ENCODE peak calls at places on chromosomes 3 and 15, in nine cellular contexts. One of them, this sample, is unnamed.

GRCh38 chr15:67013696-67014095 is 51.7 kb upstream of the SMAD3 start:
- DNase-seq in GM12865: no peak
- DNase-seq in activated CD4-positive, alpha-beta T cell treated with anti-CD3 and anti-CD28 coated beads for 24 hours: no peak
- DNase-seq in activated T-cell treated with anti-CD3 and anti-CD28 coated beads for 1 hour: no peak
- DNase-seq in GM19239: no peak
- DNase-seq in nucleus accumbens: no peak
- DNase-seq in Caki2: no peak
- DNase-seq in cerebellum: no peak
- DNase-seq in activated T-helper 2 cell treated with anti-CD3 and anti-CD28 coated beads, Interferon-gamma antibody, Interleukin-2, Interleukin-4, amounts not matched to agents 10 μg/mL and 5 μg/mL and 100 μg/mL, durations not matched to agents 14 hours and 24 hours and 36 hours: no peak
- DNase-seq in this sample: no peak

GRCh38 chr15:62932436-62932835 is 110.1 kb upstream of the TPM1 start:
- DNase-seq in GM12865: no peak
- DNase-seq in activated CD4-positive, alpha-beta T cell treated with anti-CD3 and anti-CD28 coated beads for 24 hours: no peak
- DNase-seq in activated T-cell treated with anti-CD3 and anti-CD28 coated beads for 1 hour: no peak
- DNase-seq in GM19239: no peak
- DNase-seq in nucleus accumbens: no peak
- DNase-seq in Caki2: no peak
- DNase-seq in cerebellum: no peak
- DNase-seq in activated T-helper 2 cell treated with anti-CD3 and anti-CD28 coated beads, Interferon-gamma antibody, Interleukin-2, Interleukin-4, amounts not matched to agents 10 μg/mL and 5 μg/mL and 100 μg/mL, durations not matched to agents 14 hours and 24 hours and 36 hours: no peak
- DNase-seq in this sample: no peak

GRCh38 chr15:23857028-23857641 is 170.0 kb upstream of the NDN start:
- DNase-seq in GM12865: no peak
- DNase-seq in activated CD4-positive, alpha-beta T cell treated with anti-CD3 and anti-CD28 coated beads for 24 hours: no peak
- DNase-seq in activated T-cell treated with anti-CD3 and anti-CD28 coated beads for 1 hour: no peak
- DNase-seq in GM19239: no peak
- DNase-seq in nucleus accumbens: no peak
- DNase-seq in Caki2: peak
- DNase-seq in cerebellum: no peak
- DNase-seq in activated T-helper 2 cell treated with anti-CD3 and anti-CD28 coated beads, Interferon-gamma antibody, Interleukin-2, Interleukin-4, amounts not matched to agents 10 μg/mL and 5 μg/mL and 100 μg/mL, durations not matched to agents 14 hours and 24 hours and 36 hours: no peak
- DNase-seq in this sample: no peak

GRCh38 chr15:59247364-59247763 is 40.7 kb downstream of the LDHAL6B start:
- DNase-seq in GM12865: peak
- DNase-seq in activated CD4-positive, alpha-beta T cell treated with anti-CD3 and anti-CD28 coated beads for 24 hours: peak
- DNase-seq in activated T-cell treated with anti-CD3 and anti-CD28 coated beads for 1 hour: peak
- DNase-seq in GM19239: no peak
- DNase-seq in nucleus accumbens: peak
- DNase-seq in Caki2: peak
- DNase-seq in cerebellum: no peak
- DNase-seq in activated T-helper 2 cell treated with anti-CD3 and anti-CD28 coated beads, Interferon-gamma antibody, Interleukin-2, Interleukin-4, amounts not matched to agents 10 μg/mL and 5 μg/mL and 100 μg/mL, durations not matched to agents 14 hours and 24 hours and 36 hours: peak
- DNase-seq in this sample: no peak

GRCh38 chr3:123841476-123842238 is 42.5 kb downstream of the MYLK start:
- DNase-seq in GM12865: no peak
- DNase-seq in activated CD4-positive, alpha-beta T cell treated with anti-CD3 and anti-CD28 coated beads for 24 hours: no peak
- DNase-seq in activated T-cell treated with anti-CD3 and anti-CD28 coated beads for 1 hour: no peak
- DNase-seq in GM19239: no peak
- DNase-seq in nucleus accumbens: no peak
- DNase-seq in Caki2: no peak
- DNase-seq in cerebellum: no peak
- DNase-seq in activated T-helper 2 cell treated with anti-CD3 and anti-CD28 coated beads, Interferon-gamma antibody, Interleukin-2, Interleukin-4, amounts not matched to agents 10 μg/mL and 5 μg/mL and 100 μg/mL, durations not matched to agents 14 hours and 24 hours and 36 hours: no peak
- DNase-seq in this sample: no peak

GRCh38 chr3:120162400-120162799 is 68.2 kb upstream of the GSK3B start:
- DNase-seq in GM12865: no peak
- DNase-seq in activated CD4-positive, alpha-beta T cell treated with anti-CD3 and anti-CD28 coated beads for 24 hours: no peak
- DNase-seq in activated T-cell treated with anti-CD3 and anti-CD28 coated beads for 1 hour: no peak
- DNase-seq in GM19239: no peak
- DNase-seq in nucleus accumbens: no peak
- DNase-seq in Caki2: no peak
- DNase-seq in cerebellum: no peak
- DNase-seq in activated T-helper 2 cell treated with anti-CD3 and anti-CD28 coated beads, Interferon-gamma antibody, Interleukin-2, Interleukin-4, amounts not matched to agents 10 μg/mL and 5 μg/mL and 100 μg/mL, durations not matched to agents 14 hours and 24 hours and 36 hours: no peak
- DNase-seq in this sample: no peak

GRCh38 chr3:162605651-162606204 is 1109.1 kb downstream of the OTOL1 start:
- DNase-seq in GM12865: no peak
- DNase-seq in activated CD4-positive, alpha-beta T cell treated with anti-CD3 and anti-CD28 coated beads for 24 hours: no peak
- DNase-seq in activated T-cell treated with anti-CD3 and anti-CD28 coated beads for 1 hour: no peak
- DNase-seq in GM19239: no peak
- DNase-seq in nucleus accumbens: no peak
- DNase-seq in Caki2: no peak
- DNase-seq in cerebellum: no peak
- DNase-seq in activated T-helper 2 cell treated with anti-CD3 and anti-CD28 coated beads, Interferon-gamma antibody, Interleukin-2, Interleukin-4, amounts not matched to agents 10 μg/mL and 5 μg/mL and 100 μg/mL, durations not matched to agents 14 hours and 24 hours and 36 hours: no peak
- DNase-seq in this sample: no peak

GRCh38 chr3:45181496-45181895 is 35.3 kb upstream of the CDCP1 start:
- DNase-seq in GM12865: no peak
- DNase-seq in activated CD4-positive, alpha-beta T cell treated with anti-CD3 and anti-CD28 coated beads for 24 hours: no peak
- DNase-seq in activated T-cell treated with anti-CD3 and anti-CD28 coated beads for 1 hour: no peak
- DNase-seq in GM19239: no peak
- DNase-seq in nucleus accumbens: no peak
- DNase-seq in Caki2: no peak
- DNase-seq in cerebellum: no peak
- DNase-seq in activated T-helper 2 cell treated with anti-CD3 and anti-CD28 coated beads, Interferon-gamma antibody, Interleukin-2, Interleukin-4, amounts not matched to agents 10 μg/mL and 5 μg/mL and 100 μg/mL, durations not matched to agents 14 hours and 24 hours and 36 hours: no peak
- DNase-seq in this sample: no peak

GRCh38 chr15:61794881-61795280 is 265.4 kb downstream of the VPS13C start:
- DNase-seq in GM12865: no peak
- DNase-seq in activated CD4-positive, alpha-beta T cell treated with anti-CD3 and anti-CD28 coated beads for 24 hours: no peak
- DNase-seq in activated T-cell treated with anti-CD3 and anti-CD28 coated beads for 1 hour: no peak
- DNase-seq in GM19239: no peak
- DNase-seq in nucleus accumbens: no peak
- DNase-seq in Caki2: no peak
- DNase-seq in cerebellum: no peak
- DNase-seq in activated T-helper 2 cell treated with anti-CD3 and anti-CD28 coated beads, Interferon-gamma antibody, Interleukin-2, Interleukin-4, amounts not matched to agents 10 μg/mL and 5 μg/mL and 100 μg/mL, durations not matched to agents 14 hours and 24 hours and 36 hours: no peak
- DNase-seq in this sample: no peak

GRCh38 chr3:178982138-178982537 is 89.5 kb downstream of the ZMAT3 start:
- DNase-seq in GM12865: peak
- DNase-seq in activated CD4-positive, alpha-beta T cell treated with anti-CD3 and anti-CD28 coated beads for 24 hours: no peak
- DNase-seq in activated T-cell treated with anti-CD3 and anti-CD28 coated beads for 1 hour: no peak
- DNase-seq in GM19239: no peak
- DNase-seq in nucleus accumbens: no peak
- DNase-seq in Caki2: no peak
- DNase-seq in cerebellum: no peak
- DNase-seq in activated T-helper 2 cell treated with anti-CD3 and anti-CD28 coated beads, Interferon-gamma antibody, Interleukin-2, Interleukin-4, amounts not matched to agents 10 μg/mL and 5 μg/mL and 100 μg/mL, durations not matched to agents 14 hours and 24 hours and 36 hours: no peak
- DNase-seq in this sample: no peak

GRCh38 chr3:184765047-184765729 is 46.8 kb upstream of the VPS8 start:
- DNase-seq in GM12865: no peak
- DNase-seq in activated CD4-positive, alpha-beta T cell treated with anti-CD3 and anti-CD28 coated beads for 24 hours: no peak
- DNase-seq in activated T-cell treated with anti-CD3 and anti-CD28 coated beads for 1 hour: no peak
- DNase-seq in GM19239: no peak
- DNase-seq in nucleus accumbens: no peak
- DNase-seq in Caki2: no peak
- DNase-seq in cerebellum: no peak
- DNase-seq in activated T-helper 2 cell treated with anti-CD3 and anti-CD28 coated beads, Interferon-gamma antibody, Interleukin-2, Interleukin-4, amounts not matched to agents 10 μg/mL and 5 μg/mL and 100 μg/mL, durations not matched to agents 14 hours and 24 hours and 36 hours: no peak
- DNase-seq in this sample: no peak

GRCh38 chr3:196440041-196440537 is 7.9 kb upstream of the UBXN7 start:
- DNase-seq in GM12865: peak
- DNase-seq in activated CD4-positive, alpha-beta T cell treated with anti-CD3 and anti-CD28 coated beads for 24 hours: no peak
- DNase-seq in activated T-cell treated with anti-CD3 and anti-CD28 coated beads for 1 hour: no peak
- DNase-seq in GM19239: no peak
- DNase-seq in nucleus accumbens: no peak
- DNase-seq in Caki2: no peak
- DNase-seq in cerebellum: no peak
- DNase-seq in activated T-helper 2 cell treated with anti-CD3 and anti-CD28 coated beads, Interferon-gamma antibody, Interleukin-2, Interleukin-4, amounts not matched to agents 10 μg/mL and 5 μg/mL and 100 μg/mL, durations not matched to agents 14 hours and 24 hours and 36 hours: no peak
- DNase-seq in this sample: no peak

GRCh38 chr3:127166501-127167065 is 26.3 kb upstream of the PRR23E start:
- DNase-seq in GM12865: no peak
- DNase-seq in activated CD4-positive, alpha-beta T cell treated with anti-CD3 and anti-CD28 coated beads for 24 hours: no peak
- DNase-seq in activated T-cell treated with anti-CD3 and anti-CD28 coated beads for 1 hour: no peak
- DNase-seq in GM19239: no peak
- DNase-seq in nucleus accumbens: no peak
- DNase-seq in Caki2: no peak
- DNase-seq in cerebellum: no peak
- DNase-seq in activated T-helper 2 cell treated with anti-CD3 and anti-CD28 coated beads, Interferon-gamma antibody, Interleukin-2, Interleukin-4, amounts not matched to agents 10 μg/mL and 5 μg/mL and 100 μg/mL, durations not matched to agents 14 hours and 24 hours and 36 hours: no peak
- DNase-seq in this sample: no peak

GRCh38 chr15:31150732-31151212 is 49.2 kb upstream of the TRPM1 start:
- DNase-seq in GM12865: no peak
- DNase-seq in activated CD4-positive, alpha-beta T cell treated with anti-CD3 and anti-CD28 coated beads for 24 hours: no peak
- DNase-seq in activated T-cell treated with anti-CD3 and anti-CD28 coated beads for 1 hour: no peak
- DNase-seq in GM19239: no peak
- DNase-seq in nucleus accumbens: no peak
- DNase-seq in Caki2: no peak
- DNase-seq in cerebellum: no peak
- DNase-seq in activated T-helper 2 cell treated with anti-CD3 and anti-CD28 coated beads, Interferon-gamma antibody, Interleukin-2, Interleukin-4, amounts not matched to agents 10 μg/mL and 5 μg/mL and 100 μg/mL, durations not matched to agents 14 hours and 24 hours and 36 hours: no peak
- DNase-seq in this sample: no peak

GRCh38 chr15:93087825-93088199 is 1.2 kb downstream of the RGMA start:
- DNase-seq in GM12865: peak
- DNase-seq in activated CD4-positive, alpha-beta T cell treated with anti-CD3 and anti-CD28 coated beads for 24 hours: peak
- DNase-seq in activated T-cell treated with anti-CD3 and anti-CD28 coated beads for 1 hour: peak
- DNase-seq in GM19239: peak
- DNase-seq in nucleus accumbens: peak
- DNase-seq in Caki2: peak
- DNase-seq in cerebellum: peak
- DNase-seq in activated T-helper 2 cell treated with anti-CD3 and anti-CD28 coated beads, Interferon-gamma antibody, Interleukin-2, Interleukin-4, amounts not matched to agents 10 μg/mL and 5 μg/mL and 100 μg/mL, durations not matched to agents 14 hours and 24 hours and 36 hours: peak
- DNase-seq in this sample: peak

This sample was measured in T-helper 17 cell.